ENCODE peak calls at places on chromosomes 12 and 14, in ten cellular contexts. O is GM10248, A is GM20000, Q is mesothelial cell of epicardium, V is BE2C, I is neural crest cell, Z is breast epithelium, M is lung, E is neural progenitor cell, F is H9. S is an unnamed sample.

GRCh38 chr14:60756847-60757246 is 22.3 kb downstream of the MNAT1 start:
- DNase-seq in E (no peak), Z (no peak), A (no peak), Q (no peak), M (no peak), F (no peak), I (no peak), V (no peak), O (no peak), S (no peak)

GRCh38 chr12:132061197-132061596 is 82.9 kb downstream of the DDX51 start:
- DNase-seq in M (no peak), E (no peak), I (no peak), V (no peak), F (no peak), O (no peak), Q (no peak), A (no peak), Z (no peak), S (no peak)

GRCh38 chr12:131425468-131425867 is 285.4 kb upstream of the SFSWAP start:
- DNase-seq in E (no peak), Q (no peak), M (no peak), F (no peak), I (no peak), Z (no peak), A (no peak), O (no peak), V (no peak), S (no peak)

GRCh38 chr12:108939594-108939993 is 59.7 kb downstream of the DAO start:
- DNase-seq in V (no peak), E (peak), Q (no peak), O (no peak), A (peak), Z (no peak), F (peak), M (no peak), I (no peak), S (peak)

GRCh38 chr14:85539510-85539909 is 9.6 kb downstream of the FLRT2 start:
- DNase-seq in I (no peak), E (no peak), V (no peak), A (no peak), M (no peak), O (no peak), Z (no peak), F (no peak), Q (no peak), S (no peak)

GRCh38 chr12:56234746-56235436 is 5.0 kb downstream of the SLC39A5 start:
- DNase-seq in Q (no peak), E (no peak), V (no peak), M (no peak), I (no peak), O (no peak), A (no peak), F (no peak), Z (no peak), S (no peak)

GRCh38 chr14:50335989-50336391 is 23.9 kb downstream of the DMAC2L start:
- DNase-seq in V (peak), E (peak), M (no peak), Q (no peak), I (peak), Z (no peak), A (peak), O (peak), F (no peak), S (peak)

GRCh38 chr12:113537751-113538087 is 66.0 kb upstream of the LHX5 start:
- DNase-seq in E (no peak), F (no peak), V (no peak), Z (no peak), A (no peak), Q (no peak), M (no peak), I (no peak), O (no peak), S (no peak)

GRCh38 chr12:76020281-76020680 is 11.3 kb downstream of the PHLDA1 start:
- DNase-seq in I (no peak), Q (no peak), A (no peak), M (no peak), Z (peak), V (no peak), O (no peak), E (no peak), F (no peak), S (no peak)

GRCh38 chr12:130916251-130916911 is 37.3 kb upstream of the ADGRD1 start:
- DNase-seq in O (peak), I (peak), Z (no peak), F (peak), M (peak), E (peak), A (peak), Q (peak), V (peak), S (peak)

GRCh38 chr14:66231823-66232222 is 254.3 kb upstream of the CCDC196 start:
- DNase-seq in V (no peak), Z (no peak), E (no peak), I (no peak), A (no peak), F (no peak), Q (no peak), O (peak), M (no peak), S (peak)

GRCh38 chr12:32353540-32353939 is 45.8 kb upstream of the FGD4 start:
- DNase-seq in Q (no peak), I (no peak), A (no peak), E (no peak), O (no peak), Z (no peak), M (no peak), F (no peak), V (no peak), S (no peak)

GRCh38 chr12:12024958-12025682 is 45.6 kb upstream of the BCL2L14 start:
- DNase-seq in O (peak), E (no peak), A (peak), M (no peak), I (no peak), Z (peak), V (no peak), F (no peak), Q (no peak), S (peak)

GRCh38 chr12:42590324-42590934 is 883 bp upstream of the PRICKLE1 start:
- DNase-seq in Z (no peak), M (no peak), A (peak), I (no peak), E (peak), V (peak), O (peak), F (peak), Q (no peak), S (peak)

GRCh38 chr12:105418821-105419291 is 88.4 kb downstream of the C12orf75 start:
- DNase-seq in I (no peak), A (no peak), Z (no peak), M (no peak), E (no peak), V (no peak), Q (no peak), F (no peak), O (no peak), S (no peak)

GRCh38 chr12:105420046-105420445 is 89.6 kb downstream of the C12orf75 start:
- DNase-seq in V (no peak), A (no peak), Q (no peak), F (no peak), O (no peak), M (no peak), E (no peak), I (no peak), Z (no peak), S (no peak)

GRCh38 chr12:105418232-105418631 is 87.7 kb downstream of the C12orf75 start:
- DNase-seq in I (no peak), O (no peak), Q (no peak), A (no peak), E (no peak), Z (no peak), F (no peak), V (no peak), M (no peak), S (no peak)

GRCh38 chr12:105419606-105420005 is 89.1 kb downstream of the C12orf75 start:
- DNase-seq in E (no peak), I (no peak), Q (no peak), A (no peak), Z (no peak), M (no peak), V (no peak), O (no peak), F (no peak), S (no peak)

GRCh38 chr12:105417732-105418131 is 87.2 kb downstream of the C12orf75 start:
- DNase-seq in Q (no peak), F (no peak), V (no peak), Z (no peak), A (no peak), E (no peak), M (no peak), O (no peak), I (no peak), S (no peak)
- TF ChIP-seq CTCF in Q (no peak), F (no peak), V (no peak), Z (no peak), A (no peak), E (no peak), M (no peak), O (no peak), I (peak), S (no peak)

GRCh38 chr12:4505381-4505986 is 33.2 kb upstream of the RAD51AP1 start:
- DNase-seq in Q (no peak), I (no peak), F (no peak), M (no peak), V (no peak), A (no peak), E (no peak), O (no peak), Z (no peak), S (no peak)
- TF ChIP-seq CTCF in Q (no peak), I (no peak), F (no peak), M (no peak), V (no peak), A (no peak), E (no peak), O (no peak), Z (no peak), S (no peak)

DNA sequence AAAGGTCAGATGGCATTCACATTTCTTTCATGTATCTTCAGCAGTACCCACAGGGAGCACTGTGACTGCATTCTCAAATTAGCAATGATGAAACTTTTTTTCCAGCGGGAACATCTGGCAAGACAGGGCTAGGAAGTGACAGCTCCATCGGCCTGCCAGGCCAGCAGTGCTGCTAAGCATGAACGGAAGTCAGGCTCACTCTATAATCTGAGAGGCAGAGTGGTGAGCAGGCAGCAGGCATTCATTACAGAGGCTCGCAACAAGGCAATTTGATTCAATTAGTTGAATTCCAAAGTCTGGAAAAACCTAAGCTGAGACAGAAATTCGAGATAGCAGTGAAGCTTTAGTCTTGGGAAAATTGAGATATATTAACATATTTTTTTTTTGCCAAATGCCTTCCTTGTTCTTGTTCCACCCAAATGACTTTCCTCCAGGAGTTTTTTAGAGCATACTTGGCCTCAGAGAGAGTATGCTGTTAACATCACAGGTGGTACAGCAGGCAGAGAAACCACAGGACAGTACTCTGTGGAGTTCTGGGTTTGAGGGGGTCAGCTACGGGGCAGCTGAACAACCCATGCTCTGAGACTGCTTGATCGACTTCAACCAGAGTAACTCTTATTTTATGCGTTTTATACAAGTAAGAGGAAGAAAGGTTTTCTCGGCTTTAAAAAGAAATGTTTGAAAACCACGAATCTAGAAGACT is 414.9 kb downstream of the APAF1 start:
- DNase-seq in I (peak), E (peak), Q (peak), M (no peak), A (no peak), F (no peak), V (peak), Z (no peak), O (no peak), S (no peak)
- TF ChIP-seq CTCF in I (no peak), E (no peak), Q (no peak), M (no peak), A (no peak), F (no peak), V (no peak), Z (no peak), O (no peak), S (no peak)

DNA sequence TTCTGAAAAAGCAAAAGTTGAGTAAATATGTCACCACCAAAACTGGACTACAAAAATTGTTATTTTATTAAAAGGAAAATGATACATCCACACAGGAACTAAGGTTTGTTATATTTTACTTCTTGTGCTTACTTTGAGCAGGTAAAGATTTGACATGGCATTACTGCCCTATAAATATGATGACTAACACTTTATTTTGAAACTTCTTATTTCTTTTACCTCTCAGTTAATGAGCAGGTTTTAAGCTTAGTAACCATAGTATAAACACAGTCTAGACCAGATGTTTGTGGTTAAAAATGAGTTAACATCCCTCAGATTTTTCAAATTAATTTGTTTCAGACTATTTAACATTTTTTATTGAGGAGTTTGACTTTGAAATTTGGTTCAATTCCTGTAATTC is 862.5 kb upstream of the USP15 start:
- DNase-seq in Q (no peak), A (no peak), M (no peak), E (no peak), O (no peak), I (no peak), F (no peak), V (no peak), Z (no peak), S (no peak)
- TF ChIP-seq CTCF in Q (no peak), A (no peak), M (no peak), E (no peak), O (no peak), I (no peak), F (no peak), V (no peak), Z (no peak), S (no peak)

GRCh38 chr14:69316449-69317391 is 56.8 kb downstream of the GALNT16 start:
- DNase-seq in E (no peak), Q (no peak), I (no peak), M (peak), Z (peak), V (no peak), O (no peak), F (peak), A (no peak), S (no peak)
- TF ChIP-seq CTCF in E (no peak), Q (no peak), I (no peak), M (no peak), Z (no peak), V (no peak), O (no peak), F (peak), A (no peak), S (no peak)

DNA sequence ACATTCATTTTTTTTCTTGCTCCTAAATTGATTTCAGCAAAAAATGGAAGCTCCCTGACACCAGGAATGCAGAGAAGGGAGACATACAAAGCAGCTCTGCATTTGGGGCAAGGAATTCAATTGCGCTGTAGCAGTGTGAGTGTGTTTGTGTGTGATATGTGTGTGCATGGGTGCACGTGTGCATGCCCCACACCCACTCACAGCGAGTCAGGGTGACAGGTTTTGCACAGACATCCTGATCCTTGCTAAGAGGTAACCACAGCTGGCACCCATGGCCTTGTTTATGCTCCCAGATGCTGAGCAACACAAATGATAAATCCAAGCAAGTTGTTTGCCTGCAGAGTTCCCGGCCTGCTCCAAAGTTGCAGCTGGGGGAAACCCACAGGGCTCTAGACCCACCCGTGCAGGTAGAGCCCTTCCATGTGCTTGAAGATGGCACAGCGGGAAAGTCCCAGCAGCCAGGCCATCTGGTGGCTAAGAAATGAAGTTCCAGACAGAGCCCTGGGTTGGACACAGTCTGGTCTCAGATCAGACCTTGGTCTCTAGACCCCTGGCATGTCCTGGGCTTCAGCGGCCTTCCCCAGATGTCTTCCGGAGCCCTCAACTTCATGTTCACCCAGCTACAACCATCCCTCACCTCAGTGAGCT is 25.8 kb upstream of the BDKRB2 start:
- DNase-seq in Z (no peak), O (no peak), M (no peak), V (no peak), I (no peak), A (no peak), E (no peak), F (no peak), Q (no peak), S (no peak)
- TF ChIP-seq CTCF in Z (no peak), O (no peak), M (no peak), V (peak), I (no peak), A (no peak), E (no peak), F (no peak), Q (no peak), S (no peak)

DNA sequence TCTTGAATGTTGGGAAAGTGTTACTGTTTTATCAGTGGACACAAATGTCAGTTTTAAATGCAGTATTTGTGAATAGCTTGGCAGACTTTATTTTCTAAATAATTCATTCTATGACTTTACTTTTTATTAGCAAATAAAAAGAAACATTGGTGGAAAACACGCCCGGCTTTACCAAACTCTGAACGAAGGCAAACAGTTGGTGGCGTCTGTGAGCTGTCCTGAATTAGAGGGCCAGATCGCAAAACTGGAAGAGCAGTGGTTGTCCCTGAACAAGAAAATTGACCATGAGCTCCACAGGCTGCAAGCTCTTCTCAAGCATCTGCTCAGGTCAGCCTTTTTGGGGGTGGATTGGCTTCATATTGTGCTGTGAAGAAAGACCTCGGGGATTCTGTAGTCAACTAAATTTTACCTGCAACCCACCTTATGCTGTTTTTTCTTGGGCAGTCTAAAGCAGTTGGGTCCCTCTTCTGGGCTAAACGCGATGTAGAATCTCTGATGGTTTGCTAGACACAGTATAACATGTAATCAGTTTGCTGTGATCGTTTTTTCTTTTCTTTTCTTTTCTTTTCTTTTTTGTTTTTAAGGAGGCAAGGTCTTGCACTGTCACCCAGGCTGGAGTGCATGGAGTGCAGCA is 156.4 kb downstream of the ESR2 start:
- DNase-seq in E (peak), F (no peak), Z (no peak), A (peak), V (no peak), O (no peak), Q (no peak), I (no peak), M (no peak), S (peak)
- TF ChIP-seq CTCF in E (peak), F (peak), Z (no peak), A (no peak), V (peak), O (peak), Q (no peak), I (no peak), M (no peak), S (no peak)